ENCODE peak calls at places on chromosomes 2 and 18, in four cellular contexts. One of them, this sample, is unnamed.

GRCh38 chr18:12886498-12887126 is 2.6 kb upstream of the PTPN2 start:
- DNase-seq in hypothalamus: no peak
- DNase-seq in stimulated activated CD8-positive, alpha-beta memory T cell treated with anti-CD3 and anti-CD28 coated beads, Interleukin-2, amount 100 ng/mL, for 1 hour: no peak
- DNase-seq in activated T-cell treated with anti-CD3 and anti-CD28 coated beads, Interleukin-2, amount 50 U/mL, for 4 hours: no peak
- DNase-seq in this sample: no peak

GRCh38 chr18:7084080-7084765 is 33.4 kb downstream of the LAMA1 start:
- DNase-seq in activated T-cell treated with anti-CD3 and anti-CD28 coated beads, Interleukin-2, amount 50 U/mL, for 4 hours: no peak
- DNase-seq in stimulated activated CD8-positive, alpha-beta memory T cell treated with anti-CD3 and anti-CD28 coated beads, Interleukin-2, amount 100 ng/mL, for 1 hour: no peak
- DNase-seq in hypothalamus: no peak
- DNase-seq in this sample: no peak

GRCh38 chr2:230916218-230916617 is 8.8 kb downstream of the GPR55 start:
- DNase-seq in hypothalamus: no peak
- DNase-seq in activated T-cell treated with anti-CD3 and anti-CD28 coated beads, Interleukin-2, amount 50 U/mL, for 4 hours: no peak
- DNase-seq in stimulated activated CD8-positive, alpha-beta memory T cell treated with anti-CD3 and anti-CD28 coated beads, Interleukin-2, amount 100 ng/mL, for 1 hour: no peak
- DNase-seq in this sample: no peak

GRCh38 chr2:240462073-240462703 is 26.7 kb downstream of the GPC1 start:
- DNase-seq in activated T-cell treated with anti-CD3 and anti-CD28 coated beads, Interleukin-2, amount 50 U/mL, for 4 hours: peak
- DNase-seq in stimulated activated CD8-positive, alpha-beta memory T cell treated with anti-CD3 and anti-CD28 coated beads, Interleukin-2, amount 100 ng/mL, for 1 hour: no peak
- DNase-seq in hypothalamus: no peak
- DNase-seq in this sample: no peak

GRCh38 chr18:58338961-58339722 is 289.7 kb downstream of the ALPK2 start:
- DNase-seq in hypothalamus: peak
- DNase-seq in activated T-cell treated with anti-CD3 and anti-CD28 coated beads, Interleukin-2, amount 50 U/mL, for 4 hours: no peak
- DNase-seq in stimulated activated CD8-positive, alpha-beta memory T cell treated with anti-CD3 and anti-CD28 coated beads, Interleukin-2, amount 100 ng/mL, for 1 hour: no peak
- DNase-seq in this sample: peak

GRCh38 chr2:24855703-24856102 is 62.5 kb downstream of the CENPO start:
- DNase-seq in activated T-cell treated with anti-CD3 and anti-CD28 coated beads, Interleukin-2, amount 50 U/mL, for 4 hours: no peak
- DNase-seq in stimulated activated CD8-positive, alpha-beta memory T cell treated with anti-CD3 and anti-CD28 coated beads, Interleukin-2, amount 100 ng/mL, for 1 hour: no peak
- DNase-seq in hypothalamus: no peak
- DNase-seq in this sample: no peak

GRCh38 chr2:20050712-20051517 is 513 bp downstream of the LAPTM4A start:
- DNase-seq in activated T-cell treated with anti-CD3 and anti-CD28 coated beads, Interleukin-2, amount 50 U/mL, for 4 hours: no peak
- DNase-seq in hypothalamus: peak
- DNase-seq in stimulated activated CD8-positive, alpha-beta memory T cell treated with anti-CD3 and anti-CD28 coated beads, Interleukin-2, amount 100 ng/mL, for 1 hour: no peak
- DNase-seq in this sample: peak

GRCh38 chr2:237860273-237860935 is 981 bp downstream of the RAMP1 start:
- DNase-seq in hypothalamus: peak
- DNase-seq in activated T-cell treated with anti-CD3 and anti-CD28 coated beads, Interleukin-2, amount 50 U/mL, for 4 hours: no peak
- DNase-seq in stimulated activated CD8-positive, alpha-beta memory T cell treated with anti-CD3 and anti-CD28 coated beads, Interleukin-2, amount 100 ng/mL, for 1 hour: no peak
- DNase-seq in this sample: no peak

GRCh38 chr2:102050854-102051391 is 59.2 kb downstream of the IL1R2 start:
- DNase-seq in stimulated activated CD8-positive, alpha-beta memory T cell treated with anti-CD3 and anti-CD28 coated beads, Interleukin-2, amount 100 ng/mL, for 1 hour: no peak
- DNase-seq in activated T-cell treated with anti-CD3 and anti-CD28 coated beads, Interleukin-2, amount 50 U/mL, for 4 hours: no peak
- DNase-seq in hypothalamus: peak
- DNase-seq in this sample: peak

GRCh38 chr2:176137249-176137573 is 7.7 kb downstream of the HOXD8 start:
- DNase-seq in hypothalamus: no peak
- DNase-seq in stimulated activated CD8-positive, alpha-beta memory T cell treated with anti-CD3 and anti-CD28 coated beads, Interleukin-2, amount 100 ng/mL, for 1 hour: no peak
- DNase-seq in activated T-cell treated with anti-CD3 and anti-CD28 coated beads, Interleukin-2, amount 50 U/mL, for 4 hours: no peak
- DNase-seq in this sample: no peak

GRCh38 chr2:98404556-98405250 is 40.0 kb upstream of the INPP4A start:
- DNase-seq in activated T-cell treated with anti-CD3 and anti-CD28 coated beads, Interleukin-2, amount 50 U/mL, for 4 hours: no peak
- DNase-seq in stimulated activated CD8-positive, alpha-beta memory T cell treated with anti-CD3 and anti-CD28 coated beads, Interleukin-2, amount 100 ng/mL, for 1 hour: no peak
- DNase-seq in hypothalamus: no peak
- DNase-seq in this sample: no peak

GRCh38 chr2:132009874-132010521 is 151.8 kb downstream of the ANKRD30BL start:
- DNase-seq in hypothalamus: no peak
- DNase-seq in activated T-cell treated with anti-CD3 and anti-CD28 coated beads, Interleukin-2, amount 50 U/mL, for 4 hours: no peak
- DNase-seq in stimulated activated CD8-positive, alpha-beta memory T cell treated with anti-CD3 and anti-CD28 coated beads, Interleukin-2, amount 100 ng/mL, for 1 hour: no peak
- DNase-seq in this sample: no peak